ENCODE peak calls at places on chromosome 6, in ten cellular contexts. J is GM13977, L is HFFc6, C is esophagus squamous epithelium, D is cardiac fibroblast, Y is adrenal gland, N is osteocyte, K is osteoblast, U is BJ, P is fibroblast of the aortic adventitia. Z is an unnamed sample.

GRCh38 chr6:18359237-18359885 is 27.8 kb upstream of the RNF144B start:
- DNase-seq in U (no peak), J (peak), C (no peak), D (no peak), P (no peak), K (no peak), Y (no peak), L (no peak), N (no peak), Z (peak)

GRCh38 chr6:89347825-89348224 is 4.7 kb downstream of the UBE2J1 start:
- DNase-seq in Y (no peak), P (no peak), U (no peak), C (no peak), L (peak), K (peak), N (no peak), D (peak), J (no peak), Z (no peak)

GRCh38 chr6:79453558-79454042 is 83.6 kb downstream of the LCA5 start:
- DNase-seq in U (no peak), P (peak), N (no peak), L (no peak), J (no peak), C (no peak), K (no peak), D (peak), Y (no peak), Z (no peak)

GRCh38 chr6:140897804-140898573 is 1234.7 kb upstream of the GJE1 start:
- DNase-seq in P (no peak), J (no peak), C (no peak), L (no peak), N (no peak), D (peak), K (no peak), U (no peak), Y (peak), Z (peak)

GRCh38 chr6:140436023-140436811 is 1061.8 kb upstream of the CITED2 start:
- DNase-seq in J (no peak), L (peak), K (peak), U (peak), C (no peak), Y (no peak), P (peak), N (no peak), D (peak), Z (no peak)

GRCh38 chr6:34957184-34957904 is 68.3 kb downstream of the ANKS1A start:
- DNase-seq in N (no peak), L (no peak), J (no peak), U (no peak), K (no peak), D (no peak), Y (no peak), P (peak), C (no peak), Z (no peak)

GRCh38 chr6:53956068-53956711 is 155.1 kb upstream of the MLIP start:
- DNase-seq in C (no peak), D (peak), P (peak), U (no peak), L (peak), J (peak), Y (peak), K (no peak), N (no peak), Z (peak)

GRCh38 chr6:157990321-157991066 is 8.8 kb downstream of the SYNJ2 start:
- DNase-seq in P (no peak), N (no peak), K (no peak), D (peak), J (no peak), U (no peak), C (no peak), Y (no peak), L (no peak), Z (no peak)

GRCh38 chr6:29850011-29850553 is 22.5 kb downstream of the HLA-G start:
- DNase-seq in C (no peak), U (no peak), D (peak), P (peak), K (no peak), N (no peak), Y (peak), L (no peak), J (no peak), Z (no peak)

DNA sequence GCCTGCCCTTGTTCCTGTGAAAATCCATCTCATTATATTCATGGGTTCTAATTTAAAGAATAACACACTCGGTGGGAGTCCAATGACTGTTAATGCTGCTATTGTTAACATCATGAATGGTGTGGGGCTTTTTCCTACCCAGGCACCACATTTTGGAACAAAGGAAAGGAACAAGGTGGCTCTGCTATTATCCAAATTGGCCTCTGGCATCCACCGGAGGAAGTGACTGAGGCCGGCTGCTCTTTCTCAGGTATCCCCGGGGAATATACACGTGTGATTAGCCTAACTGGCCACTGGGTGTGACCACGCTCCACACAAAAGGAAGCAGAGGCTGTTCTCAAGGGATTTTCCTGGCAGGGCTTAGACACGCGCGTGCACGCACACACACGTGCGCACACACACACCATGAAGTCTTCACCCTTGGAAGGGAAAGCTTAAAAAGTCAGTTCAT is 601.2 kb upstream of the ARID1B start:
- DNase-seq in K (peak), P (no peak), N (no peak), Y (no peak), C (no peak), L (no peak), D (no peak), J (no peak), U (no peak), Z (no peak)
- TF ChIP-seq CTCF in K (no peak), P (no peak), N (no peak), Y (no peak), C (peak), L (no peak), D (no peak), J (no peak), U (no peak), Z (no peak)

DNA sequence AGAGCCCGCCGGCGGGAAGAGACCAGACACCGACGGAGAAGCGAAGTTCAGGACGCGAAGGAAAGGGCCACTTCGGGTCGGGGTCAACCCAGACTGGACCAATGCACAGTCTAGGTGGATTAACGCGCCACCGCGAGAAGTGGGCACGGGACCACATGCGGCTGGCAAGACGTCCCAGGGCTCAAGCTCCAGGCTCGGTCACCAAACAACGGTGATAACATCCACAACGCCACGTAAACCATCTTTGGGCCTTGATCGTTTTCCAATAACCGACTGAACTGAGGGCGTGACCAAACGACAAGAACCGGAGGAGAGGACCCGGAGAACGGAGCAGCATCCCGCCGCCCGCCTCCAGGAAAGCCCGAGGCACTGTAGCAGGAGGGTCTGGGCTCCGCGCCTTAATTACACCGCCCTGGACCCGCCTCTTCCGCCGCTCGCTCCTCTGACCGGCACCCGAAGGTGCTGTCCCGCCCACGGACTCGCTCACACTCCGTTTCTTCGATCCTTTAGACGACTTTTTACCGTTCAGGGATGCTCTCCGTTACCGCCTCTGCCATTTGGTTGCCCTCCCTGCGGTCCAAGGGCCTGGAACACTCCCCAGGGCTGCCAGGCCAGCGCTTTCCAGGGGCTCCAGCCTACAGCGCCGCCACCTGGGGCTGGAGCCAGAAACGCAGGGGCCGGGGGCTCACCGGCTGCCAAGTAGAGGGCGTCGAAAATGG is 44.1 kb downstream of the DPPA5 start:
- DNase-seq in Y (peak), C (no peak), U (no peak), P (peak), J (peak), L (peak), N (no peak), K (peak), D (peak), Z (peak)
- TF ChIP-seq CTCF in Y (no peak), C (peak), U (peak), P (peak), J (peak), L (peak), N (peak), K (peak), D (peak), Z (peak)

DNA sequence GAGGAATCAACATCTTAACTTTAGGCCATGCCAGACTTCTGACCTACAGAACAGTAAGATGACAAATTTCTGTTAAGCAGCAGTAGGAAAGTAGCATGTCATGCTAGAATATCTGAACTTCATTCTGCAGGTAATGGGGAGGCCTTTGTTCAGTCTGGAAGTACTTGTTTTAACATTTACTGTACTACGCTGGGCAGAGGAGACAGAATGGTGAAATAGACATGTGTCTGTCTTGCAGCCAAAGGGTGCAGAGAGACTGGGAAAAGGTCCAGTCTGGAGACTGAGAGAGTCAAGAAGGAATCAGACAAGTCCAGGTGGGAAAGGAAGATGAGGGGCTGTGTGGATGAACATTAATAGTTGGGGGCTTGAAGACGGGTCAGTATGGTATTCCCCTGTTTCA is 17.5 kb upstream of the ZBTB2 start:
- DNase-seq in D (no peak), L (no peak), C (no peak), K (no peak), Y (no peak), U (no peak), P (no peak), N (no peak), J (no peak), Z (no peak)
- TF ChIP-seq CTCF in D (no peak), L (no peak), C (no peak), K (no peak), Y (no peak), U (no peak), P (no peak), N (no peak), J (no peak), Z (no peak)

DNA sequence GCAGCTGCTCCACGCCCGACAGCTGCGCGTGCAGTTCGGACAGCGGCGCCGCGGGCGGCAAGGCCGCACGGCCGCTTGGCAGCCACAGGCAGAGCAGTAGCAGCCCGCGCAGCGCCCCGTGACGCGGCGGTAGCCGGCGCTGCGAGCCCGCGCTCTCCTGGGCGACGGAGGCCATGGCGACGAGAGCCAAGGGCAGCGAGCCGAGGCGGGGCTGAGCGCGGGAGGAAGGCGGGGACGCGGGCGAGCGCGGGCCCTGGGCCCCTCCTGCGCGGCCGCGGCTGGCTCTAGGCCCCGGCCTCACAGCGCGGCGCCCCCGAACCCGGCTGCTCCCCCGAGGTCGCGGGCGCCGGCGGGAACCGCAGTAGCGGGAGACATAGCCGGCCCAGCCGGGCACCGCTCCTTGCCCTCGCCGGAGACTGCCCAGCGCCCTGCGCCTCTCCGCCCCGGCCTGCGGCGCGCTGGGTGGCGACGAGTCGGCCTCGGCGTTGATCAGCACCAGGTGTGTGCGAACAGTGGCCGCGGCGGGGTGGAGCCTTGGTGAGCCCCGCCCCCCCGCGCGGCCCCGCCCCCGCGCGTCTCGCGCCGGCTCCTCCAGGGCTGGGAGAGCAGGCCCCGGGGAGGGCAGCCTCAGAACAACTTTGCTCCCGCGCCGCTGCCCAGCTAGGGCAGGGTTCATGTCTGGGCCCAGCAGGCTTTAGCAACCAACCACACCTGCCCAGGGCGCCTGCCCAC is at the start of gene LRP11:
- DNase-seq in N (peak), J (peak), Y (peak), L (peak), P (peak), U (no peak), C (peak), K (peak), D (peak), Z (peak)
- TF ChIP-seq CTCF in N (no peak), J (no peak), Y (no peak), L (no peak), P (no peak), U (no peak), C (no peak), K (no peak), D (no peak), Z (no peak)

GRCh38 chr6:33147807-33148666 is 44.2 kb downstream of the COL11A2 start:
- DNase-seq in C (no peak), N (no peak), J (no peak), U (no peak), P (peak), K (no peak), D (peak), L (peak), Y (peak), Z (no peak)

GRCh38 chr6:33142501-33142900 is 49.8 kb downstream of the COL11A2 start:
- DNase-seq in P (no peak), L (no peak), N (no peak), C (no peak), Y (no peak), J (no peak), U (no peak), D (no peak), K (no peak), Z (no peak)

GRCh38 chr6:33143113-33143760 is 49.0 kb downstream of the COL11A2 start:
- DNase-seq in L (no peak), C (no peak), D (no peak), K (peak), P (no peak), N (no peak), J (no peak), Y (no peak), U (no peak), Z (no peak)

GRCh38 chr6:33140556-33140955 is 51.7 kb downstream of the COL11A2 start:
- DNase-seq in N (no peak), K (peak), J (no peak), D (no peak), L (no peak), U (no peak), C (no peak), P (no peak), Y (no peak), Z (no peak)

DNA sequence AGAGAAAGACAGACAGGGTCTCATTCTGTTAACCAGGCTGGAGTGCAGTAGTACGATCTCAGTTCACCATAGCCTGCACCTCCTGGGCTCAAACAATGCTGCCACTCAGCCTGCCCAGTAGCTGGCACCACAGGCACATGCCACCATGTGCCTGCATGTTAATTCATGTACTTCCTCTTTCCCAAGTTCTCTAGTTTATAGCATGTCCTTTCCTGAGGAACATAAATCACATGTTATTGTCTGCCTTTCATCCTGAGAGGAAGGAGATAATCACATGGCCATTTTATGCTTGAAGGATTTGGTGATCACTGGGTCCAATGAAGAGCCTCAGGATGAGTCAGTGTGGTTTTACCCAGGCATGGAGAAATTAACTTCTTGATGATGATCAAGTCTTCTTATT is 47.9 kb downstream of the COL11A2 start:
- DNase-seq in Y (no peak), P (no peak), U (no peak), K (peak), J (no peak), C (no peak), L (no peak), D (no peak), N (no peak), Z (no peak)
- TF ChIP-seq CTCF in Y (no peak), P (no peak), U (no peak), K (no peak), J (no peak), C (no peak), L (no peak), D (no peak), N (no peak), Z (no peak)

DNA sequence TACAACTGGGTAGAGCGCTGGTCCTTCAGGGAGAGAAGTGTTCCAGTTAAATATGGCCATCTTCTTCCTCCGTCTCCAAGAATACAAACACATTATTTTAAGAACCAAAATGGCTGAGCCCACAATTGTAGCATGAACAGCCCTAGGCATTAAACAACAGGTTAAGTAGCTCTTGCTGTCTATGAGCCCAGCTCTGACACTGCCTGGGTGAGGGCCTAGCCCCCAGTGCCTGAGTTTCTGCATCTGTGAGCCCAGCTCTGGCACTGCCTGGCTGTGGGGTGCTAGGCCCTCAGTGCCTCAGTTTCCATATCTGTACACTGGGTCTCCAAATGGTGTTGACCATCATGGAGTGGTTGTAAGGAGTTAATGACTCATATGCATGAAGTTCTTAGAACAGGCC is 24.8 kb upstream of the DACT2 start:
- DNase-seq in U (no peak), L (no peak), N (peak), K (no peak), P (no peak), Y (no peak), J (no peak), D (no peak), C (no peak), Z (no peak)
- TF ChIP-seq CTCF in U (no peak), L (no peak), N (no peak), K (no peak), P (no peak), Y (no peak), J (no peak), D (no peak), C (no peak), Z (no peak)

GRCh38 chr6:149717588-149718458 is at the start of gene LATS1:
- DNase-seq in D (peak), J (peak), N (peak), P (peak), C (peak), L (peak), K (peak), U (no peak), Y (peak), Z (peak)
- TF ChIP-seq CTCF in D (no peak), J (no peak), N (no peak), P (no peak), C (no peak), L (no peak), K (no peak), U (no peak), Y (no peak), Z (no peak)